ENCODE peak calls at places on chromosomes 1 and 21, in four cellular contexts. C is HepG2, S is K562, V is GM12878. Y is an unnamed sample.

GRCh38 chr1:167755568-167756145 is 33.9 kb downstream of the MPZL1 start:
- DNase-seq in S (no peak), C (no peak), V (no peak), Y (no peak)

GRCh38 chr1:144551107-144551542 is 41.6 kb upstream of the PPIAL4F start:
- DNase-seq in C (no peak), V (no peak), S (no peak), Y (no peak)

GRCh38 chr21:46639489-46640386 is 4.3 kb downstream of the PRMT2 start:
- DNase-seq in V (no peak), C (peak; percentile 15), S (no peak), Y (peak; percentile 62)

GRCh38 chr1:10050611-10051010 is 17.9 kb downstream of the UBE4B start:
- DNase-seq in V (no peak), C (no peak), S (no peak), Y (no peak)

GRCh38 chr1:117174851-117175250 is 35.9 kb downstream of the VTCN1 start:
- DNase-seq in S (no peak), V (no peak), C (no peak), Y (no peak)

GRCh38 chr1:60145746-60146145 is 72.2 kb upstream of the C1orf87 start:
- DNase-seq in S (no peak), C (no peak), V (no peak), Y (no peak)

GRCh38 chr21:46196733-46197132 is 12.5 kb upstream of the SPATC1L start:
- DNase-seq in V (no peak), C (no peak), S (no peak), Y (no peak)

GRCh38 chr1:27402349-27402754 is 9.9 kb downstream of the GPR3 start:
- DNase-seq in C (peak; percentile 41), V (no peak), S (no peak), Y (peak; percentile 74)

GRCh38 chr21:35506352-35506751 is 457.2 kb upstream of the RUNX1 start:
- DNase-seq in V (no peak), S (no peak), C (no peak), Y (peak; percentile 60)

GRCh38 chr1:200774735-200775449 is 36.2 kb downstream of the CAMSAP2 start:
- DNase-seq in V (no peak), C (no peak), S (no peak), Y (peak; percentile 18)

GRCh38 chr1:56255516-56256181 is 323.7 kb downstream of the PLPP3 start:
- DNase-seq in V (no peak), C (no peak), S (no peak), Y (no peak)

GRCh38 chr21:28521932-28522826 is 470.5 kb downstream of the LTN1 start:
- DNase-seq in C (no peak), S (no peak), V (no peak), Y (peak; percentile 88)

GRCh38 chr21:39082656-39083376 is 100.4 kb downstream of the PSMG1 start:
- DNase-seq in V (no peak), C (peak; percentile 64), S (peak; percentile 61), Y (no peak)

GRCh38 chr1:181711858-181712257 is 228.5 kb downstream of the CACNA1E start:
- DNase-seq in V (no peak), C (no peak), S (no peak), Y (no peak)

GRCh38 chr21:28884976-28885852 is 107.5 kb downstream of the LTN1 start:
- DNase-seq in S (peak; percentile 99), C (peak; percentile 82), V (peak; percentile 89), Y (peak; percentile 93)

GRCh38 chr1:202086579-202087350 is 36.0 kb upstream of the GPR37L1 start:
- DNase-seq in V (no peak), C (no peak), S (peak; percentile 12), Y (no peak)

GRCh38 chr1:179826626-179827280 is 50.9 kb downstream of the TOR1AIP2 start:
- DNase-seq in V (no peak), S (no peak), C (no peak), Y (no peak)

GRCh38 chr1:183019860-183020259 is 3.4 kb upstream of the LAMC1 start:
- DNase-seq in S (no peak), C (peak; percentile 59), V (no peak), Y (peak; percentile 94)

GRCh38 chr1:190022709-190023108 is 455.0 kb downstream of the BRINP3 start:
- DNase-seq in C (no peak), V (no peak), S (no peak), Y (no peak)

GRCh38 chr1:165903672-165904071 is 76.3 kb downstream of the UCK2 start:
- DNase-seq in C (no peak), V (no peak), S (no peak), Y (peak; percentile 86)

GRCh38 chr1:55288245-55288644 is 73.1 kb upstream of the USP24 start:
- DNase-seq in V (peak; percentile 55), S (no peak), C (no peak), Y (no peak)

GRCh38 chr1:63534406-63534805 is 11.1 kb downstream of the EFCAB7 start:
- DNase-seq in S (no peak), C (no peak), V (no peak), Y (no peak)

GRCh38 chr1:234839663-234840062 is 229.7 kb upstream of the IRF2BP2 start:
- DNase-seq in C (peak; percentile 36), V (no peak), S (no peak), Y (no peak)

GRCh38 chr1:183089025-183089639 is 65.9 kb downstream of the LAMC1 start:
- DNase-seq in S (no peak), V (no peak), C (peak; percentile 98), Y (no peak)

GRCh38 chr1:31006760-31007159 is 58.8 kb downstream of the PUM1 start:
- DNase-seq in S (no peak), C (no peak), V (no peak), Y (no peak)

GRCh38 chr21:23401278-23401677 is 2206.0 kb downstream of the MRPL39 start:
- DNase-seq in V (no peak), S (no peak), C (no peak), Y (peak; percentile 51)

GRCh38 chr1:162696286-162696862 is 64.1 kb downstream of the DDR2 start:
- DNase-seq in S (no peak), V (no peak), C (peak; percentile 72), Y (peak; percentile 92)

GRCh38 chr1:208145167-208145566 is 99.0 kb downstream of the PLXNA2 start:
- DNase-seq in S (no peak), C (no peak), V (no peak), Y (no peak)

GRCh38 chr1:41848216-41848952 is 70.3 kb downstream of the HIVEP3 start:
- DNase-seq in V (no peak), S (no peak), C (no peak), Y (no peak)

GRCh38 chr21:28078126-28078525 is 914.6 kb downstream of the LTN1 start:
- DNase-seq in C (no peak), S (no peak), V (no peak), Y (no peak)

GRCh38 chr1:168709896-168710305 is 19.1 kb downstream of the DPT start:
- DNase-seq in V (no peak), C (no peak), S (no peak), Y (no peak)

GRCh38 chr1:81801032-81801833 is 499 bp downstream of the ADGRL2 start:
- DNase-seq in C (peak; percentile 59), S (no peak), V (no peak), Y (peak; percentile 91)

DNA sequence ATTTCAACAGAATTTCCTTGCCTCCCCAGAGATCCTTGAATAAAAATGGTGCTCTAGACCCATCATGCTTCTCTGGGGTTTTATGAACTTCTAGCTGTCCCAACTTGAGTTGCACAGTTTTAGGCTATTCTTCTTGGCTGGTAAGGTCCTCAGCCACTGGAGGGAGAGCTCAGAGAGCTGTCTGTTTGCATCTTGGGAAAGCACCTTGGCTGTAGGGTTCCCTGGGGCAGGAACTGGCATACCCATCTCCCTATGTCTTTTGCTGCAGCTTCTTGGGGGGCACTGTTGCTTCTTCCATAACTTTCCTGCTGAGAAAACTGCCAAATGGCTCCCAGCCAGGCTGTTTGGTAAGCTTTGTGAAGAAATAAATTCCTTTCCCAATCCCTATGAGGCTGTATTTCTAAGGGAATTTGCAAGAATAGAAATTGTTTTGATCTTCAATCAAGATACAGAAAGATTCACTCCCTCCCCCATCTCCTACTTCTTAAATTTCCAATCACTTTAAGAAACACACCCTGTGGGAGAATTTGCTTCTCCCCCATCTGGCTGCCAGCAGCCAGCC is 8.2 kb upstream of the FMOD start:
- DNase-seq in C (no peak), V (no peak), S (no peak), Y (no peak)
- H3K27me3 ChIP-seq in C (no peaks in the 10 kb centered on the region), V (no peaks in the 10 kb centered on the region), S (peaks cover 7% of the 10 kb centered on the region), Y (peaks cover 52% of the 10 kb centered on the region)

DNA sequence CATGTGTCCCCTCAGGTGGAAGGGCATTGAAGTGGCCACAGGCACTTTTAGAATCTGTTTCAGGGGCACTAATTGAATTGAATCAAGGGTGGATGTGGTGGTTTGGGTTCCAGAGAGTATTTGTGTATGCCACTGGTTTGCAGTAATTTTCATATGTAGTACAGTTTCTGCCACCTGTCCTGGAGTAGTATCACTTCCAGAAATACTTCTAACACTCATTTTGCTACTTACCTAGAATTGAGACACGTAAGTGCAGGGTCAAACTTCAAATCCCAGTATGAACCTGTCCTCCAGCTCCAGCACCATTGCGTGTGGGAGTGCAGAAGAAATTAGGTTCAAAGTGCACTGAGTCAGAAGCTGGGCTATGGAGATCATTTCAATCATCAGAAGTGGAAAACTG is 26.8 kb downstream of the RSPH1 start:
- DNase-seq in C (peak; percentile 16), V (peak; percentile 77), S (no peak), Y (no peak)
- TF ChIP-seq MYC in C (no peak), V (no peak), S (no peak), Y (no peak)

GRCh38 chr1:20528221-20528620 is 20.3 kb upstream of the MUL1 start:
- DNase-seq in V (no peak), S (no peak), C (no peak), Y (no peak)
- H3K27me3 ChIP-seq in V (peaks cover 2% of the 10 kb centered on the region), S (peaks cover 26% of the 10 kb centered on the region), C (peaks cover 3% of the 10 kb centered on the region), Y (peaks cover 17% of the 10 kb centered on the region)

GRCh38 chr1:218459878-218460277 is 114.7 kb downstream of the TGFB2 start:
- DNase-seq in C (peak; percentile 9), S (no peak), V (no peak), Y (peak; percentile 82)
- TF ChIP-seq MYC in C (no peak), S (no peak), V (no peak), Y (no peak)